ENCODE peak calls at places on chromosomes 3 and 15, in eight cellular contexts. W is uterus; F is mucosa of descending colon; U is neuronal stem cell; V is cardiac fibroblast; I is sigmoid colon; E is adipocyte; C is effector memory CD4-positive, alpha-beta T cell. G is an unnamed sample.

GRCh38 chr15:46309914-46310313 is 675.1 kb downstream of the SQOR start:
- DNase-seq in W (no peak), I (no peak), C (no peak), V (no peak), F (no peak), E (no peak), U (no peak), G (no peak)

GRCh38 chr3:86793786-86794185 is 197.2 kb downstream of the VGLL3 start:
- DNase-seq in E (peak; percentile 92), U (no peak), V (peak; percentile 93), C (no peak), F (no peak), W (no peak), I (no peak), G (no peak)

GRCh38 chr15:48759921-48760320 is 50.9 kb downstream of the CEP152 start:
- DNase-seq in I (no peak), E (peak; percentile 24), W (no peak), V (no peak), F (no peak), U (no peak), C (no peak), G (no peak)

GRCh38 chr3:111715911-111716523 is 120.9 kb upstream of the ZBED2 start:
- DNase-seq in C (peak; percentile 3), W (no peak), V (peak; percentile 74), I (no peak), E (peak; percentile 79), F (peak; percentile 58), U (no peak), G (peak; percentile 82)

GRCh38 chr3:49257187-49257586 is 19.8 kb downstream of the C3orf62 start:
- DNase-seq in U (no peak), W (no peak), F (no peak), C (no peak), V (no peak), I (no peak), E (no peak), G (no peak)

GRCh38 chr3:152284906-152285305 is 16.2 kb downstream of the MBNL1 start:
- DNase-seq in V (no peak), U (no peak), C (no peak), I (no peak), W (no peak), F (no peak), E (no peak), G (no peak)

GRCh38 chr15:74773731-74774252 is 8.1 kb upstream of the CSK start:
- DNase-seq in C (no peak), U (no peak), V (no peak), E (peak; percentile 44), W (no peak), I (no peak), F (no peak), G (no peak)

GRCh38 chr15:70065006-70065722 is 32.6 kb downstream of the TLE3 start:
- DNase-seq in V (no peak), C (no peak), W (no peak), U (no peak), I (no peak), E (no peak), F (peak; percentile 35), G (peak; percentile 67)

GRCh38 chr3:167125612-167126407 is 254.3 kb downstream of the ZBBX start:
- DNase-seq in I (no peak), U (no peak), C (no peak), V (no peak), E (no peak), F (no peak), W (no peak), G (no peak)

GRCh38 chr3:51257865-51258264 is 127.2 kb upstream of the MANF start:
- DNase-seq in W (no peak), F (no peak), V (no peak), I (no peak), C (no peak), U (no peak), E (no peak), G (no peak)

GRCh38 chr3:186172353-186172752 is 63.5 kb upstream of the ETV5 start:
- DNase-seq in V (no peak), C (no peak), F (no peak), I (no peak), W (no peak), E (no peak), U (no peak), G (no peak)

GRCh38 chr3:120163816-120164215 is 69.6 kb upstream of the GSK3B start:
- DNase-seq in I (no peak), E (peak; percentile 56), W (no peak), F (no peak), V (no peak), U (no peak), C (no peak), G (no peak)

GRCh38 chr3:76970006-76970680 is 69.8 kb upstream of the ROBO2 start:
- DNase-seq in C (no peak), E (no peak), U (no peak), V (no peak), F (no peak), W (no peak), I (no peak), G (no peak)

GRCh38 chr3:42010530-42010929 is 48.6 kb upstream of the ULK4 start:
- DNase-seq in I (no peak), V (no peak), E (no peak), F (peak; percentile 62), W (no peak), U (no peak), C (no peak), G (no peak)

GRCh38 chr3:107241217-107241616 is 136.0 kb upstream of the CCDC54 start:
- DNase-seq in U (peak; percentile 4), E (peak; percentile 56), V (peak; percentile 36), W (peak; percentile 27), I (no peak), C (no peak), F (peak; percentile 44), G (peak; percentile 52)

GRCh38 chr3:183777016-183777618 is 48.3 kb downstream of the MAP6D1 start:
- DNase-seq in C (no peak), E (peak; percentile 80), V (no peak), U (no peak), F (no peak), I (no peak), W (no peak), G (no peak)

GRCh38 chr3:65078748-65079147 is 390.9 kb upstream of the ADAMTS9 start:
- DNase-seq in V (no peak), W (no peak), C (no peak), U (no peak), F (no peak), E (no peak), I (no peak), G (no peak)

GRCh38 chr15:100880897-100881242 is 1.2 kb downstream of the ALDH1A3 start:
- DNase-seq in E (no peak), U (no peak), F (no peak), C (no peak), V (no peak), I (no peak), W (no peak), G (no peak)

GRCh38 chr15:45539680-45540079 is 17.1 kb upstream of the SLC30A4 start:
- DNase-seq in C (no peak), F (no peak), V (no peak), E (no peak), I (no peak), U (no peak), W (no peak), G (no peak)

GRCh38 chr3:134696155-134696554 is 45.3 kb upstream of the KY start:
- DNase-seq in W (no peak), U (no peak), C (no peak), E (no peak), I (no peak), V (no peak), F (no peak), G (no peak)

GRCh38 chr3:58379351-58380073 is 46.8 kb downstream of the PXK start:
- DNase-seq in W (no peak), I (no peak), V (no peak), F (no peak), C (no peak), E (no peak), U (no peak), G (no peak)
- H3K4me3 ChIP-seq in W (no peak overlapping the region), I (no peak overlapping the region), V (no peak overlapping the region), F (no peak overlapping the region), C (no peak overlapping the region), E (no peak overlapping the region), U (no peak overlapping the region), G (no peak overlapping the region)

DNA sequence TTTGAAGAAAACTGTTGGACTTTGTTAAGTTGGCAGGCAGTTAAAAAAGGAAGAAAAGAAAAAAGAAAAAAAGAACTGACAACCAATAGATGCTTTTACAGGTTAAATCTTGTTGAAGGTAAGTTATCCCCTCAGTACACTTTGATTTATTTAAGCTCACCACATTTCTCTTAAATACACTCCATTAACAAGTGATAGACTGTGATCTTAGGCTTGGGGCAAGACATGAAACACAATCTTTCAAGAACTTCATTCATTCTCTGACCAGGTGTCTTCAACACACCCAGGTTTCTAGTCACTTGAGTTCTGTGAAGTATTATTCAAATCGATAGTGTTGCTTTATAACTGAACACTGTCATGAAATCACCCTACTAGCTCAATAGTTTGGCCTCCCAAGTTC is 751.9 kb downstream of the ROBO1 start:
- DNase-seq in E (no peak), V (no peak), F (no peak), I (no peak), C (no peak), W (no peak), U (no peak), G (no peak)
- H3K4me3 ChIP-seq in E (peak overlapping the region; percentile 99), V (peak overlapping the region; percentile 20), F (no peak overlapping the region), I (peak overlapping the region; percentile 71), C (no peak overlapping the region), W (no peak overlapping the region), U (peak overlapping the region; percentile 81), G (no peak overlapping the region)

GRCh38 chr3:128342701-128343180 is 123.9 kb downstream of the DNAJB8 start:
- DNase-seq in W (no peak), V (no peak), F (no peak), I (peak; percentile 56), U (no peak), C (no peak), E (no peak), G (no peak)

GRCh38 chr3:128339491-128340012 is 127.1 kb downstream of the DNAJB8 start:
- DNase-seq in C (no peak), W (no peak), E (no peak), U (no peak), I (peak; percentile 20), F (no peak), V (no peak), G (no peak)

GRCh38 chr3:128340198-128340903 is 126.3 kb downstream of the DNAJB8 start:
- DNase-seq in U (no peak), E (no peak), I (peak; percentile 24), C (no peak), V (no peak), W (no peak), F (no peak), G (peak; percentile 21)

GRCh38 chr3:128341659-128342395 is 124.9 kb downstream of the DNAJB8 start:
- DNase-seq in W (no peak), I (peak; percentile 64), E (no peak), V (no peak), C (no peak), F (no peak), U (no peak), G (peak; percentile 34)

GRCh38 chr3:128340904-128341555 is 125.7 kb downstream of the DNAJB8 start:
- DNase-seq in C (no peak), W (no peak), V (no peak), F (no peak), I (peak; percentile 48), E (no peak), U (no peak), G (no peak)
- H3K4me3 ChIP-seq in C (no peak overlapping the region), W (no peak overlapping the region), V (no peak overlapping the region), F (no peak overlapping the region), I (no peak overlapping the region), E (no peak overlapping the region), U (no peak overlapping the region), G (no peak overlapping the region)

GRCh38 chr3:32815812-32816438 is 1.9 kb upstream of the TRIM71 start:
- DNase-seq in C (no peak), E (no peak), F (no peak), V (no peak), I (no peak), U (no peak), W (no peak), G (no peak)
- H3K4me3 ChIP-seq in C (no peak overlapping the region), E (no peak overlapping the region), F (no peak overlapping the region), V (no peak overlapping the region), I (peak overlapping the region; percentile 42), U (peak overlapping the region; percentile 94), W (no peak overlapping the region), G (peak overlapping the region; percentile 35)